ENCODE peak calls at places on chromosomes 4 and X, in six cellular contexts. One of them, this sample, is unnamed.
A peak's percentile ranks its signal among the peaks of the same experiment; 100 is the strongest.

GRCh38 chrX:17425151-17425550 is 50.2 kb downstream of the NHS start:
- DNase-seq in spleen: no peak
- DNase-seq in MM.1S: no peak
- DNase-seq in heart right ventricle: no peak
- DNase-seq in AG10803: peak; percentile 48
- DNase-seq in PC-9: no peak
- DNase-seq in this sample: no peak

GRCh38 chr4:117623321-117623720 is 411.0 kb upstream of the NDST3 start:
- DNase-seq in PC-9: no peak
- DNase-seq in AG10803: no peak
- DNase-seq in MM.1S: no peak
- DNase-seq in heart right ventricle: no peak
- DNase-seq in spleen: no peak
- DNase-seq in this sample: no peak

GRCh38 chrX:18549643-18550042 is 122.3 kb downstream of the RS1 start:
- DNase-seq in PC-9: no peak
- DNase-seq in heart right ventricle: no peak
- DNase-seq in AG10803: no peak
- DNase-seq in spleen: no peak
- DNase-seq in MM.1S: no peak
- DNase-seq in this sample: no peak

GRCh38 chrX:17788439-17788838 is 51.1 kb downstream of the SCML1 start:
- DNase-seq in heart right ventricle: peak; percentile 19
- DNase-seq in AG10803: peak; percentile 23
- DNase-seq in PC-9: peak; percentile 28
- DNase-seq in MM.1S: peak; percentile 12
- DNase-seq in spleen: no peak
- DNase-seq in this sample: peak; percentile 43

GRCh38 chr4:153733751-153734448 is 25.9 kb downstream of the RNF175 start:
- DNase-seq in spleen: no peak
- DNase-seq in PC-9: no peak
- DNase-seq in heart right ventricle: no peak
- DNase-seq in MM.1S: peak; percentile 40
- DNase-seq in AG10803: no peak
- DNase-seq in this sample: no peak

GRCh38 chr4:48138936-48139335 is 4.9 kb upstream of the TXK start:
- DNase-seq in heart right ventricle: no peak
- DNase-seq in MM.1S: peak; percentile 82
- DNase-seq in PC-9: no peak
- DNase-seq in AG10803: no peak
- DNase-seq in spleen: no peak
- DNase-seq in this sample: no peak

GRCh38 chr4:10577018-10577417 is 107.5 kb downstream of the CLNK start:
- DNase-seq in heart right ventricle: no peak
- DNase-seq in spleen: no peak
- DNase-seq in MM.1S: peak; percentile 60
- DNase-seq in PC-9: no peak
- DNase-seq in AG10803: no peak
- DNase-seq in this sample: no peak

GRCh38 chr4:119046263-119046662 is 89.4 kb upstream of the MYOZ2 start:
- DNase-seq in MM.1S: peak; percentile 83
- DNase-seq in heart right ventricle: peak; percentile 71
- DNase-seq in PC-9: no peak
- DNase-seq in AG10803: no peak
- DNase-seq in spleen: no peak
- DNase-seq in this sample: no peak

GRCh38 chrX:22634751-22635150 is 362.0 kb downstream of the CBLL2 start:
- DNase-seq in PC-9: no peak
- DNase-seq in MM.1S: no peak
- DNase-seq in AG10803: no peak
- DNase-seq in spleen: no peak
- DNase-seq in heart right ventricle: no peak
- DNase-seq in this sample: peak; percentile 9

GRCh38 chr4:113452868-113453620 is 308.5 kb downstream of the CAMK2D start:
- DNase-seq in AG10803: peak; percentile 25
- DNase-seq in spleen: no peak
- DNase-seq in heart right ventricle: no peak
- DNase-seq in MM.1S: no peak
- DNase-seq in PC-9: peak; percentile 33
- DNase-seq in this sample: peak; percentile 94

GRCh38 chrX:134377537-134377936 is 82.4 kb upstream of the HPRT1 start:
- DNase-seq in AG10803: peak; percentile 54
- DNase-seq in heart right ventricle: no peak
- DNase-seq in PC-9: no peak
- DNase-seq in spleen: no peak
- DNase-seq in MM.1S: peak; percentile 64
- DNase-seq in this sample: peak; percentile 62

GRCh38 chrX:112513154-112513553 is 166.6 kb downstream of the LHFPL1 start:
- DNase-seq in AG10803: peak; percentile 79
- DNase-seq in MM.1S: no peak
- DNase-seq in PC-9: no peak
- DNase-seq in spleen: no peak
- DNase-seq in heart right ventricle: no peak
- DNase-seq in this sample: no peak

GRCh38 chr4:62470421-62470983 is 1270.4 kb downstream of the ADGRL3 start:
- DNase-seq in heart right ventricle: no peak
- DNase-seq in AG10803: no peak
- DNase-seq in spleen: no peak
- DNase-seq in MM.1S: no peak
- DNase-seq in PC-9: no peak
- DNase-seq in this sample: no peak

GRCh38 chrX:141221611-141222010 is 20.7 kb downstream of the SPANXC start:
- DNase-seq in AG10803: no peak
- DNase-seq in MM.1S: no peak
- DNase-seq in spleen: no peak
- DNase-seq in PC-9: no peak
- DNase-seq in heart right ventricle: no peak
- DNase-seq in this sample: no peak

GRCh38 chrX:114028907-114029662 is 554.8 kb upstream of the HTR2C start:
- DNase-seq in PC-9: no peak
- DNase-seq in heart right ventricle: no peak
- DNase-seq in AG10803: no peak
- DNase-seq in spleen: no peak
- DNase-seq in MM.1S: no peak
- DNase-seq in this sample: no peak

GRCh38 chr4:84159767-84160166 is 339.3 kb downstream of the NKX6-1 start:
- DNase-seq in AG10803: no peak
- DNase-seq in PC-9: no peak
- DNase-seq in spleen: no peak
- DNase-seq in heart right ventricle: no peak
- DNase-seq in MM.1S: no peak
- DNase-seq in this sample: no peak

GRCh38 chrX:19829817-19830216 is 57.6 kb downstream of the SH3KBP1 start:
- DNase-seq in spleen: no peak
- DNase-seq in PC-9: no peak
- DNase-seq in MM.1S: no peak
- DNase-seq in AG10803: no peak
- DNase-seq in heart right ventricle: no peak
- DNase-seq in this sample: no peak

GRCh38 chrX:55118574-55118973 is 29.8 kb downstream of the PAGE2 start:
- DNase-seq in PC-9: no peak
- DNase-seq in heart right ventricle: no peak
- DNase-seq in spleen: no peak
- DNase-seq in MM.1S: no peak
- DNase-seq in AG10803: no peak
- DNase-seq in this sample: no peak

GRCh38 chrX:26050099-26050498 is 88.0 kb upstream of the MAGEB18 start:
- DNase-seq in spleen: no peak
- DNase-seq in PC-9: no peak
- DNase-seq in AG10803: no peak
- DNase-seq in MM.1S: no peak
- DNase-seq in heart right ventricle: no peak
- DNase-seq in this sample: no peak

GRCh38 chr4:80918004-80918403 is 112.5 kb upstream of the BMP3 start:
- DNase-seq in PC-9: no peak
- DNase-seq in AG10803: peak; percentile 18
- DNase-seq in MM.1S: no peak
- DNase-seq in spleen: no peak
- DNase-seq in heart right ventricle: no peak
- DNase-seq in this sample: no peak

GRCh38 chr4:111797455-111798163 is 347.6 kb upstream of the FAM241A start:
- DNase-seq in heart right ventricle: no peak
- DNase-seq in PC-9: no peak
- DNase-seq in AG10803: no peak
- DNase-seq in spleen: no peak
- DNase-seq in MM.1S: no peak
- DNase-seq in this sample: no peak

GRCh38 chrX:141175786-141176185 is 1.1 kb downstream of the LDOC1 start:
- DNase-seq in AG10803: no peak
- DNase-seq in PC-9: no peak
- DNase-seq in spleen: no peak
- DNase-seq in heart right ventricle: no peak
- DNase-seq in MM.1S: no peak
- DNase-seq in this sample: no peak

GRCh38 chrX:77009691-77010090 is 437.5 kb upstream of the FGF16 start:
- DNase-seq in PC-9: peak; percentile 0
- DNase-seq in AG10803: peak; percentile 25
- DNase-seq in spleen: no peak
- DNase-seq in MM.1S: no peak
- DNase-seq in heart right ventricle: no peak
- DNase-seq in this sample: no peak

GRCh38 chr4:87806520-87806919 is 7.2 kb downstream of the IBSP start:
- DNase-seq in PC-9: no peak
- DNase-seq in heart right ventricle: no peak
- DNase-seq in AG10803: peak; percentile 77
- DNase-seq in spleen: no peak
- DNase-seq in MM.1S: no peak
- DNase-seq in this sample: no peak

GRCh38 chrX:55738969-55739368 is 21.4 kb downstream of the RRAGB start:
- DNase-seq in PC-9: no peak
- DNase-seq in spleen: no peak
- DNase-seq in heart right ventricle: no peak
- DNase-seq in AG10803: no peak
- DNase-seq in MM.1S: no peak
- DNase-seq in this sample: no peak

GRCh38 chr4:41361831-41362646 is 105.3 kb downstream of the UCHL1 start:
- DNase-seq in spleen: no peak
- DNase-seq in MM.1S: no peak
- DNase-seq in AG10803: no peak
- DNase-seq in heart right ventricle: no peak
- DNase-seq in PC-9: peak; percentile 26
- DNase-seq in this sample: no peak

GRCh38 chrX:43958529-43958928 is 14.7 kb downstream of the NDP start:
- DNase-seq in AG10803: peak; percentile 80
- DNase-seq in MM.1S: peak; percentile 63
- DNase-seq in heart right ventricle: no peak
- DNase-seq in PC-9: peak; percentile 14
- DNase-seq in spleen: no peak
- DNase-seq in this sample: peak; percentile 86

GRCh38 chrX:41010188-41010846 is 74.9 kb upstream of the USP9X start:
- DNase-seq in MM.1S: no peak
- DNase-seq in PC-9: peak; percentile 58
- DNase-seq in spleen: peak; percentile 85
- DNase-seq in AG10803: peak; percentile 87
- DNase-seq in heart right ventricle: peak; percentile 70
- DNase-seq in this sample: peak; percentile 98

GRCh38 chr4:169152104-169152503 is 118.7 kb downstream of the SH3RF1 start:
- DNase-seq in MM.1S: no peak
- DNase-seq in AG10803: no peak
- DNase-seq in PC-9: no peak
- DNase-seq in heart right ventricle: no peak
- DNase-seq in spleen: no peak
- DNase-seq in this sample: no peak

GRCh38 chr4:86595426-86595805 is 1.3 kb downstream of the PTPN13 start:
- DNase-seq in AG10803: no peak
- DNase-seq in MM.1S: no peak
- DNase-seq in spleen: no peak
- DNase-seq in heart right ventricle: no peak
- DNase-seq in PC-9: no peak
- DNase-seq in this sample: peak; percentile 12

GRCh38 chr4:73066928-73067327 is 2.6 kb downstream of the COX18 start:
- DNase-seq in spleen: no peak
- DNase-seq in PC-9: no peak
- DNase-seq in AG10803: no peak
- DNase-seq in MM.1S: peak; percentile 41
- DNase-seq in heart right ventricle: no peak
- DNase-seq in this sample: no peak
- H3K4me3 ChIP-seq in spleen: no peak overlapping the region
- H3K4me3 ChIP-seq in PC-9: no peak overlapping the region
- H3K4me3 ChIP-seq in AG10803: no peak overlapping the region
- H3K4me3 ChIP-seq in MM.1S: no peak overlapping the region
- H3K4me3 ChIP-seq in heart right ventricle: no peak overlapping the region
- H3K4me3 ChIP-seq in this sample: no peak overlapping the region

DNA sequence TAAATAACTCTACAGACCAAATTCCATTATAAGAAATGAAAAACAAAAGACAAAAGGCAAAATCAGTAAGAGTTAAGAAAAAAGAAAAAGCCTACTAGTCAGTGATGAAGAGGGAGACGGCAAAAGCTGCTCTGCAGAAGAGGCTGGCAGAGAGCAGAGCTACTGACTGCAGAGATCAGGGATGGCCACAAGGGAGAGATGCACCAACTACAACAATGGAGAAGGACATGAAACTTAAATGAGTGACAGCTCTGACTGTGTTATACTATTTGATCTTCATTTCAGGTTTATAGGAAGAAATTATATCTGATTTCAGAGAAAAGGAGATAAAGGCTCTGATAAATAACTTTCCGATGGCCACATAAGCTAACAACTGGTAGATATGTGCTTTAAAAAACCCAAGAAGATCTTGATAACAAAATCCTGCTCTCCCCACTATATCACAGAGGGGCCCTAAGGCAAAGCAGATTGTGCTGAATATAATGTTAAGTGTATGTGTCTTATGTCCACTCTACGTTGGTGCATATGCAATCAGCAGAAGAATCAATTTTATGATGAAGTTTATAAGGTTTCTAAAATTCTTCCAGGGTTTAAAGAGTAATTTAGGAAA is 58.4 kb upstream of the COX18 start:
- DNase-seq in MM.1S: no peak
- DNase-seq in AG10803: peak; percentile 11
- DNase-seq in spleen: no peak
- DNase-seq in PC-9: no peak
- DNase-seq in heart right ventricle: no peak
- DNase-seq in this sample: peak; percentile 26
- TF ChIP-seq CTCF in MM.1S: peak; percentile 23
- TF ChIP-seq CTCF in AG10803: peak; percentile 37
- TF ChIP-seq CTCF in spleen: no peak
- TF ChIP-seq CTCF in PC-9: no peak
- TF ChIP-seq CTCF in heart right ventricle: peak; percentile 21
- TF ChIP-seq CTCF in this sample: peak; percentile 42

GRCh38 chr4:83013931-83014330 is 3.3 kb upstream of the LIN54 start:
- DNase-seq in heart right ventricle: no peak
- DNase-seq in PC-9: no peak
- DNase-seq in spleen: no peak
- DNase-seq in MM.1S: no peak
- DNase-seq in AG10803: no peak
- DNase-seq in this sample: no peak
- H3K4me3 ChIP-seq in heart right ventricle: peak overlapping the region; percentile 66
- H3K4me3 ChIP-seq in PC-9: peak overlapping the region; percentile 63
- H3K4me3 ChIP-seq in spleen: no peak overlapping the region
- H3K4me3 ChIP-seq in MM.1S: no peak overlapping the region
- H3K4me3 ChIP-seq in AG10803: no peak overlapping the region
- H3K4me3 ChIP-seq in this sample: no peak overlapping the region

DNA sequence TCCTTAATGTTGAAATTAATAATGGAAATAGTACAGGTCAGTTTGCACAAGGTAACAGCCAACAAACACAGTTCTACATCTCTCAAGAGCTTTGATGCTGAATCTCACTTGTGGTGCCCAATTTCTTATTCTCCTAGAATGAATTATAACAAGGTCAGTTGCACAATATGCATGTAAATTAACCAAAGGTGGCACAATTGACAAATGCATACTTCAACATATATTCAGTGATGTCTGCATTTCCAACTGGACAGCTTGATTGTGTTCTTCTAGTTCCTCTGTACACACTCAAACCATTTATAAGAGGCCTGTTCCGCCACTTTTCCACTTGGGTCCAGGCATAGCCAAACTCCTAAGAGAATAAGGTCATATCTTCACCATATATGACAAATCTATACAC is 210.3 kb upstream of the EPHA5 start:
- DNase-seq in MM.1S: no peak
- DNase-seq in PC-9: no peak
- DNase-seq in heart right ventricle: no peak
- DNase-seq in AG10803: no peak
- DNase-seq in spleen: no peak
- DNase-seq in this sample: peak; percentile 3
- TF ChIP-seq CTCF in MM.1S: no peak
- TF ChIP-seq CTCF in PC-9: no peak
- TF ChIP-seq CTCF in heart right ventricle: no peak
- TF ChIP-seq CTCF in AG10803: no peak
- TF ChIP-seq CTCF in spleen: no peak
- TF ChIP-seq CTCF in this sample: no peak